ENCODE peak calls at places on chromosomes 5 and 9, in eight cellular contexts. C is sigmoid colon, X is fibroblast of the aortic adventitia, S is epithelial cell of esophagus, Y is adrenal gland, W is ovary, J is endodermal cell, Z is GM23338. Q is an unnamed sample.
A peak's percentile ranks its signal among the peaks of the same experiment; 100 is the strongest.

GRCh38 chr5:72412283-72413055 is 92.3 kb downstream of the PTCD2 start:
- DNase-seq in C (no peak), X (peak; percentile 74), S (no peak), Y (no peak), W (no peak), J (no peak), Z (no peak), Q (peak; percentile 75)

GRCh38 chr5:94575196-94575595 is 43.2 kb downstream of the KIAA0825 start:
- DNase-seq in C (no peak), X (no peak), S (peak; percentile 65), Y (no peak), W (no peak), J (no peak), Z (no peak), Q (no peak)

GRCh38 chr9:89781838-89782237 is 177.0 kb downstream of the GADD45G start:
- DNase-seq in C (no peak), X (no peak), S (no peak), Y (peak; percentile 66), W (no peak), J (peak; percentile 14), Z (no peak), Q (no peak)

GRCh38 chr9:86707932-86708510 is 239.3 kb downstream of the GAS1 start:
- DNase-seq in C (no peak), X (no peak), S (peak; percentile 10), Y (no peak), W (no peak), J (no peak), Z (no peak), Q (no peak)

GRCh38 chr9:63817622-63818518 is 1467.1 kb downstream of the FOXD4L5 start:
- DNase-seq in C (peak; percentile 82), X (peak; percentile 12), S (no peak), Y (peak; percentile 43), W (peak; percentile 32), J (peak; percentile 89), Z (peak; percentile 76), Q (peak; percentile 21)

GRCh38 chr9:8632493-8632892 is 832.9 kb upstream of the DMAC1 start:
- DNase-seq in C (no peak), X (no peak), S (no peak), Y (no peak), W (no peak), J (no peak), Z (no peak), Q (no peak)

GRCh38 chr9:130172858-130173461 is 756 bp downstream of the NCS1 start:
- DNase-seq in C (peak; percentile 81), X (no peak), S (peak; percentile 37), Y (no peak), W (peak; percentile 57), J (peak; percentile 71), Z (no peak), Q (no peak)

GRCh38 chr9:93479726-93480125 is 26.3 kb upstream of the FAM120AOS start:
- DNase-seq in C (no peak), X (peak; percentile 47), S (no peak), Y (no peak), W (no peak), J (no peak), Z (no peak), Q (peak; percentile 61)

GRCh38 chr5:139561655-139562451 is 714 bp downstream of the UBE2D2 start:
- DNase-seq in C (peak; percentile 76), X (peak; percentile 37), S (peak; percentile 44), Y (peak; percentile 36), W (no peak), J (peak; percentile 77), Z (peak; percentile 45), Q (peak; percentile 46)

GRCh38 chr5:17121776-17122175 is 95.7 kb upstream of the BASP1 start:
- DNase-seq in C (no peak), X (no peak), S (no peak), Y (no peak), W (no peak), J (no peak), Z (no peak), Q (no peak)
- TF ChIP-seq CTCF in C (no peak), X (no peak), S (no peak), Y (no peak), W (no peak), J (no peak), Z (no peak), Q (no peak)

DNA sequence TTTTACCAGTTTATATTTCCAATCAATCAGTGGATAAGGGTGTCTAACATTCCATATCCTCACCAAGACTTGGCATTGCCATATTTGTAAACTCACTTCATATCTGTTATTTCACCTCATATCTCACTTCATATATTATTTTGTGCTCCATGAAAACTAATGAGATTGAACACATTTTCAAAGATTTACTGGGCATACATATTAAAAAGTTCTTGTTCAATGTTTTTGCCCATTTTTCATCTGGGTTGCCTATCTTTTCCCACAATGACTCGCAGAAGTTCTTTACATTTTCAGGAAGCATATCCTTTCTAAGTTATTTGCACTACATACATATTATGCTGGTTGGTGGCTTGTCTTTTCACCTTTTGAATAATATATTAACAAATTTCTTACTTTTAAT is 15.3 kb downstream of the ZNF510 start:
- DNase-seq in C (no peak), X (no peak), S (no peak), Y (no peak), W (no peak), J (no peak), Z (no peak), Q (no peak)
- H3K4me3 ChIP-seq in C (no peak overlapping the region), X (no peak overlapping the region), S (no peak overlapping the region), Y (no peak overlapping the region), W (no peak overlapping the region), J (peak overlapping the region; percentile 63), Z (no peak overlapping the region), Q (no peak overlapping the region)

GRCh38 chr5:53087596-53087995 is 22.0 kb downstream of the MOCS2 start:
- DNase-seq in C (no peak), X (no peak), S (no peak), Y (no peak), W (no peak), J (no peak), Z (no peak), Q (no peak)

GRCh38 chr5:53089481-53089976 is 20.0 kb downstream of the MOCS2 start:
- DNase-seq in C (no peak), X (peak; percentile 53), S (no peak), Y (no peak), W (no peak), J (no peak), Z (no peak), Q (peak; percentile 19)

GRCh38 chr5:53090229-53090628 is 19.3 kb downstream of the MOCS2 start:
- DNase-seq in C (no peak), X (no peak), S (no peak), Y (no peak), W (no peak), J (no peak), Z (no peak), Q (no peak)

GRCh38 chr5:53092242-53092641 is 17.3 kb downstream of the MOCS2 start:
- DNase-seq in C (no peak), X (no peak), S (no peak), Y (no peak), W (no peak), J (no peak), Z (no peak), Q (no peak)

GRCh38 chr5:53091304-53091703 is 18.3 kb downstream of the MOCS2 start:
- DNase-seq in C (no peak), X (peak; percentile 72), S (peak; percentile 24), Y (no peak), W (no peak), J (no peak), Z (no peak), Q (peak; percentile 62)
- TF ChIP-seq CTCF in C (no peak), X (no peak), S (no peak), Y (no peak), W (no peak), J (no peak), Z (no peak), Q (peak; percentile 10)

DNA sequence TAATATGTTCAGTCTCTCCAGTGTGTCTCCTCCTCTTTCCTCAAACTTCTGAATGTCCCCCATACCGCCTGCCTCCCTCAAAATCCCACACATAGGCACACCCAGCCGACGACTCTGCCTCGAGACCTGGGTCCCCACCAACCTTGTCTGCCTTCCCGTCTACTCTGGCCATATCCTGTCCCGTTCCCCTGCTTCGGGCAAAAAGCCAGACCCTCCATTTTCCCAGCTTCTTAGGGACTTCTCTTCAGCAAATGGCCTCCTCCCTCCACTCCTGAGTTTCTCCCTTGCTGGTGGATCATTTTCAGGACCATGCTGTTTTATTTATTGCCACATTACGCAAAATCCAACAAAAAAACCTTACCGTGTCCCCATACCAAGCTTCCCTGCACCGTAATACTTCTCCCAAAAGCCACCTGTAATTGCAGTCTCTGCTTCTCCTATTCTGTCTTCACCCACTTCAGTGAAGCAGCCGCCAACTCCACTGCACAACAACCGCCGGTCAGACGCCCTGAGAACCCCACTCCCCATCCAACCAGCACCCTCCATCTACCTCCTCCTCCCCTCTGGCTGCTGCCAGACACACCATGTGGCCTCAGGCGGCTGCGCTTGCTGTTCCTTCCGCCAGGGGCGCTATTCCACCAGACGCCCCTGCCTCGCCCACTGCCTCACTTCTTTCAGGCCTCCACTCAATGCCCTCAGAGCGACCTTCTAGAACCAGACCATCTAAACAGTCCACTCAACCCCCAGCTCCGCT is 117.0 kb downstream of the TRPM6 start:
- DNase-seq in C (no peak), X (no peak), S (peak; percentile 17), Y (no peak), W (no peak), J (peak; percentile 94), Z (peak; percentile 89), Q (peak; percentile 19)
- H3K4me3 ChIP-seq in C (no peak overlapping the region), X (no peak overlapping the region), S (no peak overlapping the region), Y (no peak overlapping the region), W (no peak overlapping the region), J (no peak overlapping the region), Z (no peak overlapping the region), Q (no peak overlapping the region)

GRCh38 chr9:69933445-69933844 is 110.2 kb upstream of the MAMDC2 start:
- DNase-seq in C (no peak), X (no peak), S (no peak), Y (no peak), W (no peak), J (no peak), Z (peak; percentile 55), Q (no peak)

GRCh38 chr9:69936427-69936826 is 107.2 kb upstream of the MAMDC2 start:
- DNase-seq in C (no peak), X (no peak), S (peak; percentile 87), Y (no peak), W (no peak), J (no peak), Z (no peak), Q (peak; percentile 21)

GRCh38 chr9:69932901-69933300 is 110.7 kb upstream of the MAMDC2 start:
- DNase-seq in C (no peak), X (no peak), S (no peak), Y (no peak), W (no peak), J (peak; percentile 79), Z (peak; percentile 57), Q (peak; percentile 23)

GRCh38 chr9:69925452-69925851 is 104.8 kb downstream of the CFAP95 start:
- DNase-seq in C (no peak), X (no peak), S (no peak), Y (no peak), W (no peak), J (no peak), Z (no peak), Q (no peak)

DNA sequence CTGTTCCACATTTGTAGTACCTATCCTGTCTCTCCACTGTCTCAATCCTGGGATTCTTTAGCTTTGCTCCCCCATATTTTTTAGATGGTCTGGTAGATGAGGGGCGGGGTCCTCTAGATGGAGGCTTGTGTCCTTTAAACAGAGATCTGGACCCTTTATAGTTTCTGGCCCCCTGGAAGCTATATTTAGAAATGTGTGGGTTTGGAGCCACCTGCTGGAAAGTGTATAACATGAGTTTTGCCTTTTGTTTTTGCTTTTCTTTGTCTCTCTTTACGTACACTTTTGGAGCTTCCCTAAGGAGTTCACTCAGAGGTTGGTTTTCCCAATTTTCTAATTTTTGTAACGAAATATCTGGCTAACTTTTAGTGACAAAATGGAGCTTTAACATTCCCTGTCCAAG is 110.7 kb downstream of the CFAP95 start:
- DNase-seq in C (no peak), X (peak; percentile 36), S (no peak), Y (no peak), W (no peak), J (peak; percentile 63), Z (peak; percentile 70), Q (peak; percentile 39)
- TF ChIP-seq CTCF in C (no peak), X (peak; percentile 49), S (peak; percentile 38), Y (no peak), W (no peak), J (peak; percentile 77), Z (peak; percentile 67), Q (peak; percentile 48)